ENCODE peak calls at places on chromosomes 3 and 15, in five cellular contexts. Z is CD8-positive, alpha-beta T cell; W is HepG2; N is neural progenitor cell; K is IMR-90. Q is an unnamed sample.

GRCh38 chr3:126180477-126181397 is at the start of gene ALDH1L1:
- DNase-seq in Z (no peak), N (peak; percentile 84), K (peak; percentile 6), W (peak; percentile 69), Q (no peak)

GRCh38 chr3:112002458-112002971 is 3.8 kb downstream of the TAGLN3 start:
- DNase-seq in Z (no peak), N (no peak), W (no peak), K (peak; percentile 81), Q (no peak)

GRCh38 chr3:57893156-57893555 is 115.1 kb upstream of the FLNB start:
- DNase-seq in K (no peak), Z (no peak), W (no peak), N (no peak), Q (no peak)

GRCh38 chr15:40746916-40747418 is 8.1 kb downstream of the RMDN3 start:
- DNase-seq in N (no peak), K (peak; percentile 40), Z (no peak), W (no peak), Q (no peak)

GRCh38 chr3:55180936-55181535 is 253.2 kb upstream of the LRTM1 start:
- DNase-seq in K (no peak), N (peak; percentile 67), Z (no peak), W (peak; percentile 11), Q (no peak)

GRCh38 chr15:31477851-31478250 is 151.2 kb downstream of the KLF13 start:
- DNase-seq in Z (no peak), K (no peak), N (no peak), W (no peak), Q (no peak)

GRCh38 chr3:102233881-102234280 is 200.9 kb upstream of the ZPLD1 start:
- DNase-seq in Z (no peak), K (no peak), W (no peak), N (no peak), Q (no peak)

GRCh38 chr15:52498700-52499099 is 30.0 kb downstream of the MYO5A start:
- DNase-seq in N (no peak), Z (no peak), K (no peak), W (no peak), Q (no peak)

GRCh38 chr3:30655187-30655812 is 48.9 kb downstream of the TGFBR2 start:
- DNase-seq in K (peak; percentile 43), N (no peak), Z (no peak), W (no peak), Q (no peak)

GRCh38 chr3:10432931-10433330 is 72.5 kb downstream of the ATP2B2 start:
- DNase-seq in N (no peak), W (no peak), K (peak; percentile 21), Z (no peak), Q (no peak)

DNA sequence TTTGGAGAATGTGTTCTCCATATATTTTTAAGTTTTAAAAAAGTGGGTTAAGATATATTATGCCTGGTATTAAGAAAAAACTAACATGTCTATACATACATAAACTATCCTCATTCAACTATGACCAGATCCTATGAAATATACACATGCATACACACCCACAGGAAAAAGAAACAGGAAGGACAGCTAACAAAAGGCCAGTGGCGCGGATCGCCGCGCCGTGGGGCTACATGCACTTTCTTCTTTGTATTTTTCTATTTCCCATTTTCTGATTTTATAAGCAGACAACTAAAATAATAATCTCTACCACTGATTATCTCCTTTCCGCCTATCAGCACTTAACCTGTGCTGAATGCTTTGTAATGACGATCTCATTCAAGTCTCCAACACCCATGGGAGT is 160.1 kb downstream of the OR4M2 start:
- DNase-seq in N (no peak), Z (no peak), W (no peak), K (no peak), Q (no peak)
- H3K9me3 ChIP-seq in N (peaks cover 39% of the 10 kb centered on the region), Z (no peaks in the 10 kb centered on the region), W (no peaks in the 10 kb centered on the region), K (peaks cover 39% of the 10 kb centered on the region), Q (no peaks in the 10 kb centered on the region)

DNA sequence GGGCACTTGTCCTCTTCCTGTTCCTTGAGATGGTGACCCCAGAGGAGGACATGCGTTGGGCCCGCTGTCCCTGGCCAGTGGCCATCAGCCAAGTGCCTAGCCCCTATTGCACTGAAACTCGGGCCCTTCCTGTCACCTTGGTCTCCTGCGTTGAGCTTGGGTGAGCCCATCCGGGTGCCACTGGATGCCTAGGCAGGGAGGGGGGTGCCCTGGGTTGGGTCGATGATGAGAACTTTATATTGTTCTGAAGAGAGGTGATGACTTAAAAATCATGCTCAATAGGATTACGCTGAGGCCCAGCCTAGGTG is 221.8 kb downstream of the SNRPN start:
- DNase-seq in N (no peak), K (no peak), Z (no peak), W (no peak), Q (no peak)
- H3K9me3 ChIP-seq in N (no peaks in the 10 kb centered on the region), K (peaks cover 74% of the 10 kb centered on the region), Z (no peaks in the 10 kb centered on the region), W (peaks cover 99% of the 10 kb centered on the region), Q (no peaks in the 10 kb centered on the region)

GRCh38 chr3:123919353-123919752 is 35.2 kb upstream of the MYLK start:
- DNase-seq in Z (no peak), W (no peak), N (no peak), K (no peak), Q (no peak)
- H3K9me3 ChIP-seq in Z (peaks cover 5% of the 10 kb centered on the region), W (peaks cover 14% of the 10 kb centered on the region), N (no peaks in the 10 kb centered on the region), K (peaks cover 14% of the 10 kb centered on the region), Q (peaks cover 5% of the 10 kb centered on the region)

DNA sequence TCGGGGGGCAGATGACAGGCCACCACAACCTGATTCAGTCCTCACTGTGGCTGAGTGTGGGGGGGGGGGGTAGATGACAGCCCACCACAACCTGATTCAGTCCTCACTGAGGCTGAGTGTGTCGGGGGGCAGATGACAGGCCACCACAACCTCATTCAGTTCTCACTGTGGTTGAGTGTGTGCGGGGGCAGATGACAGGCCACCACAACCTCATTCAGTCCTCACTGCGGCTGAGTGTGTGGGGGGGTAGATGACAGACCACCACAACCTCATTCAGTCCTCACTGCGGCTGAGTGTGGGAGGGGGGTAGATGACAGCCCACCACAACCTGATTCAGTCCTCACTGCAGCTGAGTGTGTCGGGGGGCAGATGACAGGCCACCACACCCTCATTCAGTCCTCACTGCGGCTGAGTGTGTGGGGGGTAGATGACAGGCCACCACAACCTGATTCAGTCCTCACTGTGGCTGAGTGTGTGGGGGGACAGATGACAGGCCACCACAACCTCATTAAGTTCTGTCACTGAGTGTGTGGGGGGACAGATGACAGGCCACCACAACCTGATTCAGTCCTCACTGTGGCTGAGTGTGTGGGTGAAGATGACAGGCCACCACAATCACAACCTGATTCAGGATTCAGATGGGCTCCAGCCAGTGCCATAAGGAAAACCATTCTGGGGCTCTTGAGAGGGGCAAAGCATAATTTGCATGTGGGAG is 16.9 kb downstream of the ZNF717 start:
- DNase-seq in K (no peak), W (no peak), N (no peak), Z (no peak), Q (no peak)
- H3K9me3 ChIP-seq in K (peaks cover 39% of the 10 kb centered on the region), W (peaks cover 68% of the 10 kb centered on the region), N (no peaks in the 10 kb centered on the region), Z (peaks cover 16% of the 10 kb centered on the region), Q (peaks cover 4% of the 10 kb centered on the region)

GRCh38 chr15:20386198-20386597 is 155.4 kb downstream of the GOLGA6L6 start:
- DNase-seq in W (no peak), N (no peak), Z (no peak), K (no peak), Q (no peak)
- H3K9me3 ChIP-seq in W (no peaks in the 10 kb centered on the region), N (peaks cover 80% of the 10 kb centered on the region), Z (no peaks in the 10 kb centered on the region), K (peaks cover 15% of the 10 kb centered on the region), Q (no peaks in the 10 kb centered on the region)

DNA sequence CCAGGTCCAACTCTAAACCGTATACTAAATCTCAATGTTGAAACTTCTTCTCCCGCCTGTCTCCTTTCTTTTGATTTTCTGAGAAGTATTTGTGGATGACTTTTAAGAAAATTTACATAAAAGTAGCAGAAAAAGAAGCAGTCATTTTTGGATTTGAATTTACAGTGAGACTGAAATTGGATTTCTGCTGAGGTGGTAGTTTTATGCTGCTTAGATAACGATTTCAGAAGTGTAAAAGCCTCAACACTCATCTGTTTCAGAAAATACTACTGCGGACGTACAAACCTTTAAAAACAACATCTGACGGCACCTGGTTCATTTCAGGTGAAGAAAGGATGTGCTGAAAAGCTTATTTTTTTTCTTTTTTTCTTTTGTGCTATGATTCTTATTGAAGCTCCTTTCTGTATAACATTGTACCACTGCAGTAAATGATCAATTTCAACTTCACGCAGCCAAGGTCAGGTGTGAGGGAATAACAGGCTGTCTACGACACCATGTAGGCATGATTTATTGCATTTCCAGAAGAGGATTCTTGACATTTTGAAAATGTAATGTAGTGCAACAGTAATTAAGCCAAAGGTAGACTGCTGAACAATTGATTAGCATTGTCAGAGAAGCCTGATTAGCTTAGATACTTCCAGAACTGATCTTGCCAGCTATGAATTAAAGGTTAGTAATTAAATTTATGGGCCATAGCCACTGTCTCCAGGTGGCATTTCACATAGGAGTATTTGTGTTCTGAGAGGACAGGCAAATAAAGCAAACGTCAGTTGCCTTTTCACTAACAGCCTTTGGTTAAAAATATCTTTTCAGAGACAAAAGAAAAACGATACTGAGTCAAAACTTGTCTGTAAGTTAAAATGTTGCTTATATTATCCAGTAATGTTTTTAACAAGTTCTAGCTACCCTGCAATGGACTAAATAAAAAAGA is 134.6 kb upstream of the KBTBD8 start:
- DNase-seq in Z (no peak), W (no peak), N (no peak), K (no peak), Q (no peak)
- H3K9me3 ChIP-seq in Z (no peaks in the 10 kb centered on the region), W (no peaks in the 10 kb centered on the region), N (no peaks in the 10 kb centered on the region), K (no peaks in the 10 kb centered on the region), Q (no peaks in the 10 kb centered on the region)

DNA sequence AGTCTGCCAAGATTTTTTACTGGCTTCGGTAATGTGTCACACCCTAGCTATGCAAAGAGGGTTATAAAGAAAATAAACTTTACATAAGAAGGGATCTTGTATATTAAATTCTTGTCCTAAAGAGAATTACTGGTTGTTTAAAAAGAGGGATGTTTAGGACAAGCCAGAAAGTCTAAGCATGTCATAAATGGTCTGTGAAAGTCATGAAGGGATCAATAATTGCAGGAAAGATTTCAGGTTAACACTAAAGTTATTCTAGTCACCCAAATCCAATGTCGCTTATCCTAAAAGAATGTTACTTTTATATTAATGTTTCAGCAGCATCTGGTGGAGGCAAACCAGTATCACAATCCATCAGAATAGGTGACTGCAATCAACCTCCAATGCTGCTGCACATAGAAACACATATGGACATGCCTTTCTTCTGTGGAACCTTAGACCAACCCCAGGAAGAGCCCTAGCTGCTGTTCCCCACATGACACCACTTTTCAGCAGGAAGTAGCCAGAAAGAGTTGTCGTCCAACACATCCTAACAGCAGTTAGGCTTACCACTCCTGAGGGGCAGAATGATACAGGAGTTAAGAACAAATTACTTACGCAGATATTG is 62.8 kb upstream of the GK5 start:
- DNase-seq in W (no peak), N (peak; percentile 17), Z (no peak), K (no peak), Q (no peak)
- H3K9me3 ChIP-seq in W (peaks cover 25% of the 10 kb centered on the region), N (peaks cover 36% of the 10 kb centered on the region), Z (no peaks in the 10 kb centered on the region), K (peaks cover 13% of the 10 kb centered on the region), Q (no peaks in the 10 kb centered on the region)

GRCh38 chr3:127716334-127716733 is 43.6 kb downstream of the ABTB1 start:
- DNase-seq in Z (no peak), W (no peak), N (no peak), K (no peak), Q (no peak)
- H3K9me3 ChIP-seq in Z (no peaks in the 10 kb centered on the region), W (no peaks in the 10 kb centered on the region), N (no peaks in the 10 kb centered on the region), K (no peaks in the 10 kb centered on the region), Q (no peaks in the 10 kb centered on the region)